ENCODE peak calls at places on chromosomes 7 and 10, in seven cellular contexts. Y is psoas muscle, B is upper lobe of right lung, M is IMR-90, I is upper lobe of left lung, Q is body of pancreas, L is tibial nerve. S is an unnamed sample. For H3K36me3, the result is how much of the 10 kb centered on the place peaks cover.

GRCh38 chr10:28551086-28551485 is 18.2 kb downstream of the WAC start:
- DNase-seq in B (no peak), L (no peak), Q (no peak), M (no peak), I (no peak), Y (no peak), S (no peak)

GRCh38 chr10:27383595-27384542 is 120.2 kb upstream of the RAB18 start:
- DNase-seq in Q (no peak), L (no peak), I (no peak), B (no peak), Y (no peak), M (peak), S (no peak)

GRCh38 chr10:116211682-116212081 is 61.3 kb downstream of the GFRA1 start:
- DNase-seq in I (no peak), Y (no peak), M (peak), B (no peak), Q (no peak), L (no peak), S (no peak)

GRCh38 chr7:155214328-155214986 is 83.2 kb upstream of the INSIG1 start:
- DNase-seq in Y (no peak), B (no peak), Q (peak), L (no peak), I (peak), M (no peak), S (peak)

GRCh38 chr7:156606618-156607331 is 33.8 kb upstream of the RNF32 start:
- DNase-seq in L (no peak), Y (no peak), I (peak), Q (no peak), B (no peak), M (no peak), S (no peak)

GRCh38 chr10:125259651-125260050 is 99.3 kb upstream of the CTBP2 start:
- DNase-seq in I (no peak), Q (no peak), M (no peak), L (no peak), B (no peak), Y (no peak), S (no peak)

GRCh38 chr10:29929006-29929405 is 130.4 kb downstream of the JCAD start:
- DNase-seq in Y (no peak), B (no peak), Q (no peak), L (no peak), M (no peak), I (no peak), S (no peak)

GRCh38 chr10:100653957-100654834 is 91.2 kb upstream of the PAX2 start:
- DNase-seq in B (no peak), L (no peak), I (peak), Q (no peak), M (no peak), Y (no peak), S (no peak)

GRCh38 chr7:119896386-119896785 is 376.6 kb upstream of the KCND2 start:
- DNase-seq in L (no peak), I (no peak), Q (no peak), B (no peak), Y (no peak), M (no peak), S (no peak)

GRCh38 chr10:62818426-62819011 is 2.4 kb upstream of the EGR2 start:
- DNase-seq in M (no peak), L (no peak), I (peak), Q (peak), B (peak), Y (peak), S (no peak)

GRCh38 chr7:139727151-139727705 is 50.6 kb downstream of the HIPK2 start:
- DNase-seq in Y (no peak), L (no peak), B (no peak), Q (no peak), I (no peak), M (peak), S (no peak)

GRCh38 chr10:24720096-24720495 is 3.6 kb downstream of the ARHGAP21 start:
- DNase-seq in Y (no peak), I (no peak), B (no peak), Q (no peak), L (no peak), M (no peak), S (peak)

GRCh38 chr7:47092331-47092730 is 489.6 kb downstream of the TNS3 start:
- DNase-seq in B (no peak), Y (no peak), I (no peak), M (peak), Q (no peak), L (no peak), S (no peak)

GRCh38 chr7:50185188-50185587 is 92.1 kb upstream of the ZPBP start:
- DNase-seq in Y (no peak), B (no peak), M (no peak), L (no peak), I (no peak), Q (no peak), S (no peak)

DNA sequence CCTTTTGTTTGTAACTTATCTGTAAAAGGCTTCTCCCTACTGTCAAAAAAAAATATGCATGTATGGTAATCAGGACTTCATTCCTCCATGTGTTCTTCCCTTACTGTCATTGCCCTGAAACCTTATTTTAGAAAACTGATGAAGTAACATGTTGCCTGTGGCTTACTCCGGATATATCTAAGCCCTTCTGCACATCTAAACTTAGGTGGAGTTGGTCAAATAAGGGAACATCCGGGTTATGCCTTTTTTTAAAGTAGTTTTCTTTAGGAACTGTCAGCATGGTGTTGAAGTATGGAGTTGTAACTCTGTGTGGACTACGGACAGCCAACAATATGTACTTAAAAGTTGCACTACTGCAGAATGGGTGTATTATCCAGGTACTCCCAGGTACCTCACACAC is 6.1 kb downstream of the SAR1A start:
- DNase-seq in Y (no peak), M (no peak), L (no peak), B (no peak), Q (no peak), I (no peak), S (no peak)
- H3K36me3 ChIP-seq in Y (under half), M (under half), L (under half), B (under half), Q (under half), I (half or more), S (under half)

GRCh38 chr7:1022801-1023465 is 21.4 kb upstream of the GPR146 start:
- DNase-seq in Q (no peak), B (no peak), M (no peak), L (no peak), I (peak), Y (peak), S (no peak)

GRCh38 chr7:1022356-1022755 is 22.0 kb upstream of the GPR146 start:
- DNase-seq in Y (peak), M (no peak), L (no peak), Q (no peak), B (no peak), I (peak), S (no peak)

GRCh38 chr7:1024876-1025746 is 19.2 kb upstream of the GPR146 start:
- DNase-seq in M (no peak), L (no peak), Y (peak), Q (no peak), B (no peak), I (peak), S (no peak)

GRCh38 chr7:1025747-1026581 is 18.4 kb upstream of the GPR146 start:
- DNase-seq in B (no peak), Y (peak), Q (peak), I (peak), L (no peak), M (no peak), S (no peak)

DNA sequence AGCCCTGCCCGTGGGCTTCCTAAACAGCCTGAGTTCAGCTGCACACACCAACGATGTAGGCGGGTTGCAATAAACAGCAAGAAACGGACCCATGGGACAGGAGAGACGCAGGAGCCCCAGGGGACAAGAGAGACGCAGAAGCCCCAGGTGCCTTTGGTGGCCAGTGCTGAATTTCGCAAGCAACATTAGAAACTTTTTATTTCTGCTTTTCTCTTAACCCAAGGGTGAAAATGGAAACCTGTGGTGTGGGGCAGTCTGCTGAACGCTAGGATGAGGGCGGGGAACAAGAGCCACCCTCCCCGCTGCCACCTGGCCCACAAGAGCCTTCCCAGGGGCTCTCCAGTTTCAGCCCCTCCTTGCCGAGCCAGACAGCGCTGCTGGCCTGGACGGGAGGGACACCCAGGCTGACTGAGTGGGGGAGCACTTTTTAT is 20.0 kb upstream of the GPR146 start:
- DNase-seq in Y (peak), Q (no peak), I (no peak), M (no peak), B (no peak), L (no peak), S (no peak)
- H3K4me3 ChIP-seq in Y (no peak), Q (no peak), I (no peak), M (no peak), B (no peak), L (no peak), S (no peak)

DNA sequence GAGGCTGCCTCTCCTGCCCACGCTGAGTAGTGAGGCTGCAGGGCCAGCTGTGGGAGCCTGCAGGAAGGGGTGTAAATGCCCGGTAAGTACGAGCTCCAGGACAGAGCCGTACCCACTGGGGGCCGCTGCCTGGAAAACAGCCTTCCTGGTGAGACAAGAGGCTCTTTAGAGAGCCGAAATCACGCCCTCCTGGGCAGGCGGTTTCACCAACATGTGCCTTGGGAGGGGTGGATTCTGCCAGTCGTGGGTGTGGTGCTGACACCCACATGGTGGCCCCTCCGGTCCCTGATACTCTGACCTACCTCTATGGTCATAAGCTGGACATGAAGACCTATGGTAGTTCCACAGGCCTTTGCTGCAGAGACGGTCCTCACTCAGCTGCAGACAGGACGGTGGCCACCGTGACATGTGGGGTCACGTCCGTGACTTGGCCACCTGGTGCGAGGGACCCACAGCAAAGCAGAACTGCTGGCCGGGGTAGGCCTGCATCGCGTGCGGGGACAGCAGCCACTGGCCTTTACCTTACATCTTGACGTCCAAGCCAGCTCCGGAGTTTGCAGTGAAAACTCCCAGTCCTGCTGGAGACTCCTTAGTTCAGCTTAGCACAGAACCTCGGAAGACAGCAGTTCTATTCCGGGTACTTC is 46.9 kb downstream of the PITRM1 start:
- DNase-seq in M (no peak), L (no peak), B (no peak), Q (no peak), Y (no peak), I (no peak), S (no peak)
- H3K36me3 ChIP-seq in M (half or more), L (under half), B (under half), Q (under half), Y (under half), I (under half), S (under half)

DNA sequence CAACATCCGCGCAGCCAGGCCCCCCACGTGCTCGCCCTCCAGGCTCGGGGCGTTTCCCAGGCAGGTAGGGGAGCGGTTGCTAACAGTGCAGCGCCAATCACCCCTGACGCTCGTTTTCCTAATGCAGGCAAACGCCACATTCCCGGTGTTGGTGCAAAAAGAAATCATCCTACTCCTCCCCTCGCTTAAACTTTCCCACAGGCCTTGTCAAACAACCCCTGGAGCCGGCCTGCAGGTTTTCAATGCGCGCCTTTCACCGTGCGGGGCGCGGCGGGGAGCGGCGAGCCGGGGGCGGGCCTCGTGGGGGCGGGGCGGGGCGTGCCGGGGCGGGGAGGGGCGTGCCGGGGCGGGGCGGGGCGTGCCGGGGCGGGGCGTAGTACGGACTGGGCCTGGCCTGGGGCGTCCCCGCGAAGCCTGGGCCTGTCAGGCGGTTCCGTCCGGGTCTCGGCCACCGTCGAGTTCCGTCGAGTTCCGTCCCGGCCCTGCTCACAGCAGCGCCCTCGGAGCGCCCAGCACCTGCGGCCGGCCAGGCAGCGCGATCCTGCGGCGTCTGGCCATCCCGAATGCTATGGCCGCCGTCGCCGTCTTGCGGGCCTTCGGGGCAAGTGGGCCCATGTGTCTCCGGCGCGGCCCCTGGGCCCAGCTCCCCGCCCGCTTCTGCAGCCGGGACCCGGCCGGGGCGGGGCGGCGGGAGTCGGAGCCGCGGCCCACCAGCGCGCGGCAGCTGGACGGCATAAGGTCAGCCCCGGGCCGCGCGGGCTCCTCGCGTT is at the start of gene ECHDC3:
- DNase-seq in Y (peak), B (peak), L (no peak), M (no peak), I (peak), Q (peak), S (peak)
- H3K4me3 ChIP-seq in Y (peak), B (peak), L (peak), M (peak), I (peak), Q (peak), S (peak)

DNA sequence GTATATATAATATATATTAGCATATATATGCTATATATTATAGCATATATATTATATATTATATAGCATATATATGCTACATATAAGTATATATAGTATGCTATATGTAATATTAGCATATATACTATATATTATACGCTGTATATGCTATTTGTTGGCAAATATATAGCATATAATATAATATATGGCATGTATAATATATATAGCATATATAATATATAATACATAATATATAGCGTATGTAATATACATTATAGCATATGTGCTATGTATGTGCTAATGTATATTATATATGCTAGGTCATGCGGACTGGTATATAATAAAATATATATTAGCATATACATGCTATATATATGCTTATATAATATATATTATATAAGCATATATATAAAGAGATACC is 72.8 kb downstream of the KMT2E start:
- DNase-seq in Q (no peak), M (no peak), B (no peak), I (no peak), L (no peak), Y (no peak), S (no peak)
- H3K36me3 ChIP-seq in Q (under half), M (under half), B (half or more), I (half or more), L (under half), Y (half or more), S (under half)

GRCh38 chr7:106282374-106282773 is 2.4 kb downstream of the NAMPT start:
- DNase-seq in Y (no peak), Q (no peak), I (no peak), B (no peak), L (no peak), M (no peak), S (no peak)

GRCh38 chr7:106283501-106283830 is 1.3 kb downstream of the NAMPT start:
- DNase-seq in Q (no peak), I (no peak), L (no peak), Y (no peak), B (no peak), M (no peak), S (no peak)

GRCh38 chr7:106281919-106282318 is 2.9 kb downstream of the NAMPT start:
- DNase-seq in I (no peak), Q (no peak), B (no peak), Y (no peak), M (no peak), L (no peak), S (no peak)

GRCh38 chr7:106283831-106284515 is 810 bp downstream of the NAMPT start:
- DNase-seq in M (peak), Y (peak), B (peak), Q (peak), I (no peak), L (peak), S (peak)

DNA sequence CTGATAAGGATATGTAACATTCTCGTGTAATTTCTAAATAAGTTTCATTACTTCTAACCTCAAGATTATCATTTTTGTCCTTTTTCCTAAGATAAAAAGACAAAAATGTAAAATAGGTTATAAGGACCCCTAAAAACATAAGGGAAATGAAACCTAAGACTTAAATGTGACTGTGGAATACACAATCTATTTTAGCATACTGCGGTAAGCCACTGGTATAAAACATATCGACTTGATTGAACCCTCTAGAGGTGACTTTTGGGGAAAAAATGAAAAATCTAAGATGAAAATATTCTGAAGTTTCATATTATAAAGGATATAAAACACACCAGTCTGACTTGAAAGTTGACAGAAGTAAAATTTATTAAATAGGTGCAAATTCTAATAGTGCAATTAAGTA is 1.9 kb downstream of the NAMPT start:
- DNase-seq in I (no peak), B (no peak), L (no peak), Q (no peak), M (no peak), Y (no peak), S (no peak)
- H3K4me3 ChIP-seq in I (peak), B (peak), L (peak), Q (no peak), M (no peak), Y (peak), S (no peak)

S was measured in small intestine.